ENCODE peak calls at places on chromosome 11, in eight cellular contexts. I is Right ventricle myocardium superior; M is activated gamma-delta T cell treated with Interleukin-2 at 50 U/mL for 16 hours; U is stimulated activated CD8-positive, alpha-beta memory T cell treated with anti-CD3 and anti-CD28 coated beads, Interleukin-15, amount 100 ng/mL, for 4 hours; T is neuronal stem cell; G is stimulated activated CD4-positive, alpha-beta T cell treated with anti-CD3 and anti-CD28 coated beads, Interleukin-12 subunit alpha, Interleukin-12 subunit beta, amount 100 ng/mL, for 24 hours; A is heart right ventricle; Y is BJ. W is an unnamed sample.
A peak's percentile ranks its signal among the peaks of the same experiment; 100 is the strongest.

GRCh38 chr11:86421976-86422770 is 47.5 kb downstream of the CCDC81 start:
- DNase-seq in T (no peak), Y (no peak), U (no peak), G (no peak), I (no peak), A (no peak), M (no peak), W (no peak)

GRCh38 chr11:2771758-2772466 is 72.1 kb upstream of the KCNQ1OT1 start:
- DNase-seq in T (no peak), U (no peak), I (no peak), Y (no peak), M (peak; percentile 3), G (no peak), A (peak; percentile 4), W (peak; percentile 14)

GRCh38 chr11:26234451-26234850 is 97.5 kb upstream of the ANO3 start:
- DNase-seq in G (no peak), Y (no peak), T (no peak), M (no peak), U (no peak), I (no peak), A (no peak), W (no peak)

GRCh38 chr11:128691802-128692749 is 1.8 kb upstream of the FLI1 start:
- DNase-seq in G (no peak), Y (no peak), A (no peak), U (no peak), M (no peak), T (no peak), I (peak; percentile 42), W (no peak)

GRCh38 chr11:5600374-5600851 is 4.0 kb downstream of the TRIM6 start:
- DNase-seq in G (peak; percentile 30), M (peak; percentile 48), I (peak; percentile 77), T (peak; percentile 55), U (no peak), A (peak; percentile 63), Y (no peak), W (no peak)

GRCh38 chr11:21897203-21897602 is 295.7 kb upstream of the ANO5 start:
- DNase-seq in T (no peak), A (no peak), M (no peak), I (no peak), U (no peak), Y (no peak), G (no peak), W (no peak)

GRCh38 chr11:27464155-27464759 is 8.3 kb downstream of the LGR4 start:
- DNase-seq in T (no peak), G (no peak), M (no peak), A (no peak), Y (no peak), U (no peak), I (no peak), W (no peak)

GRCh38 chr11:60710482-60710881 is 11.1 kb downstream of the MS4A8 start:
- DNase-seq in G (no peak), I (no peak), A (no peak), U (no peak), M (no peak), T (no peak), Y (no peak), W (no peak)

GRCh38 chr11:12845739-12846358 is 163.3 kb upstream of the RASSF10 start:
- DNase-seq in T (no peak), A (no peak), I (peak; percentile 52), G (no peak), U (no peak), Y (no peak), M (no peak), W (peak; percentile 13)

GRCh38 chr11:127052420-127052819 is 51.9 kb upstream of the KIRREL3 start:
- DNase-seq in T (peak; percentile 23), U (no peak), Y (no peak), G (no peak), I (no peak), A (no peak), M (no peak), W (no peak)

W was measured in heart left ventricle.